ENCODE peak calls at places on chromosomes 3 and 15, in four cellular contexts. F, L, V and X are unnamed samples.

GRCh38 chr3:39443530-39443929 is 23.9 kb upstream of the MOBP start:
- DNase-seq in F (no peak), L (no peak), V (no peak), X (no peak)

GRCh38 chr3:127454968-127455367 is 135.6 kb downstream of the TPRA1 start:
- DNase-seq in F (no peak), L (no peak), V (no peak), X (no peak)

GRCh38 chr3:81684739-81685395 is 76.6 kb downstream of the GBE1 start:
- DNase-seq in F (no peak), L (no peak), V (peak; percentile 16), X (no peak)

GRCh38 chr15:70152070-70152480 is 54.4 kb upstream of the TLE3 start:
- DNase-seq in F (no peak), L (no peak), V (no peak), X (no peak)

GRCh38 chr3:58063424-58063823 is 55.2 kb downstream of the FLNB start:
- DNase-seq in F (no peak), L (no peak), V (peak; percentile 84), X (no peak)

GRCh38 chr15:48624700-48625099 is 20.8 kb downstream of the FBN1 start:
- DNase-seq in F (no peak), L (no peak), V (no peak), X (no peak)

GRCh38 chr3:194176274-194176991 is 40.5 kb downstream of the HES1 start:
- DNase-seq in F (peak; percentile 55), L (no peak), V (no peak), X (no peak)

GRCh38 chr15:50128266-50128665 is 9.2 kb upstream of the ATP8B4 start:
- DNase-seq in F (peak; percentile 47), L (no peak), V (no peak), X (no peak)

GRCh38 chr3:189100866-189101265 is 70.9 kb upstream of the TPRG1 start:
- DNase-seq in F (no peak), L (no peak), V (no peak), X (no peak)

GRCh38 chr3:126525091-126525852 is 1.3 kb downstream of the CHST13 start:
- DNase-seq in F (no peak), L (no peak), V (no peak), X (no peak)

GRCh38 chr3:32018723-32019564 is 37.4 kb downstream of the ZNF860 start:
- DNase-seq in F (no peak), L (peak; percentile 47), V (peak; percentile 47), X (no peak)

GRCh38 chr3:172098698-172099494 is 59.5 kb downstream of the FNDC3B start:
- DNase-seq in F (peak; percentile 45), L (no peak), V (no peak), X (no peak)

GRCh38 chr3:129651316-129652202 is 45.1 kb upstream of the PLXND1 start:
- DNase-seq in F (peak; percentile 87), L (peak; percentile 32), V (peak; percentile 95), X (no peak)

GRCh38 chr15:47196057-47196456 is 521.2 kb upstream of the SEMA6D start:
- DNase-seq in F (peak; percentile 69), L (peak; percentile 78), V (peak; percentile 66), X (no peak)

GRCh38 chr3:152961323-152961722 is 126.4 kb downstream of the P2RY1 start:
- DNase-seq in F (no peak), L (peak; percentile 12), V (no peak), X (no peak)

GRCh38 chr15:63264685-63265302 is 12.6 kb upstream of the APH1B start:
- DNase-seq in F (no peak), L (no peak), V (no peak), X (no peak)

GRCh38 chr3:50562866-50563265 is 4.7 kb downstream of the C3orf18 start:
- DNase-seq in F (no peak), L (peak; percentile 79), V (peak; percentile 95), X (no peak)

GRCh38 chr3:123750659-123751420 is 133.3 kb downstream of the MYLK start:
- DNase-seq in F (peak; percentile 78), L (peak; percentile 76), V (peak; percentile 99), X (no peak)

GRCh38 chr3:58184982-58185360 is 25.8 kb downstream of the DNASE1L3 start:
- DNase-seq in F (no peak), L (no peak), V (no peak), X (no peak)

GRCh38 chr3:131645638-131646037 is 142.9 kb upstream of the MRPL3 start:
- DNase-seq in F (no peak), L (no peak), V (no peak), X (no peak)

GRCh38 chr3:121970047-121970446 is 52.0 kb downstream of the ILDR1 start:
- DNase-seq in F (no peak), L (no peak), V (peak; percentile 37), X (no peak)

GRCh38 chr15:67915374-67916050 is 75.7 kb upstream of the RNU6-1 start:
- DNase-seq in F (peak; percentile 45), L (no peak), V (no peak), X (no peak)

GRCh38 chr3:64441861-64442260 is 216.6 kb upstream of the PRICKLE2 start:
- DNase-seq in F (no peak), L (no peak), V (no peak), X (no peak)

GRCh38 chr15:26298666-26299065 is 435.5 kb upstream of the ATP10A start:
- DNase-seq in F (no peak), L (no peak), V (no peak), X (no peak)

GRCh38 chr15:87689716-87690115 is 566.8 kb downstream of the NTRK3 start:
- DNase-seq in F (no peak), L (no peak), V (no peak), X (no peak)

GRCh38 chr3:46361408-46362283 is 7.7 kb downstream of the CCR2 start:
- DNase-seq in F (no peak), L (no peak), V (peak; percentile 78), X (no peak)

GRCh38 chr3:188059346-188059745 is 94.6 kb upstream of the LPP start:
- DNase-seq in F (no peak), L (no peak), V (peak; percentile 45), X (no peak)

GRCh38 chr3:160677459-160677901 is 520 bp downstream of the ARL14 start:
- DNase-seq in F (no peak), L (no peak), V (no peak), X (no peak)